ENCODE peak calls at places on chromosome 1, in ten cellular contexts. A, U, N, S, B, E, T, W, J and Y are unnamed samples.

GRCh38 chr1:203156280-203156679 is 19.3 kb downstream of the MYBPH start:
- DNase-seq in A (no peak), U (no peak), N (no peak), S (no peak), B (no peak), E (no peak), T (no peak), W (no peak), J (peak; percentile 37), Y (no peak)

GRCh38 chr1:33560680-33561079 is 88.2 kb downstream of the ZSCAN20 start:
- DNase-seq in A (no peak), U (no peak), N (no peak), S (peak; percentile 4), B (no peak), E (no peak), T (no peak), W (no peak), J (no peak), Y (no peak)

GRCh38 chr1:36802018-36802417 is 232.3 kb downstream of the GRIK3 start:
- DNase-seq in A (no peak), U (no peak), N (no peak), S (no peak), B (no peak), E (no peak), T (no peak), W (no peak), J (no peak), Y (no peak)

GRCh38 chr1:16143566-16144324 is 12.1 kb downstream of the EPHA2 start:
- DNase-seq in A (no peak), U (no peak), N (no peak), S (peak; percentile 74), B (no peak), E (no peak), T (no peak), W (no peak), J (peak; percentile 66), Y (no peak)

GRCh38 chr1:55724551-55725325 is 509.6 kb upstream of the USP24 start:
- DNase-seq in A (no peak), U (no peak), N (no peak), S (peak; percentile 89), B (no peak), E (no peak), T (no peak), W (no peak), J (no peak), Y (no peak)

GRCh38 chr1:201145132-201145531 is 9.1 kb downstream of the TMEM9 start:
- DNase-seq in A (no peak), U (no peak), N (no peak), S (no peak), B (no peak), E (no peak), T (no peak), W (no peak), J (no peak), Y (no peak)

GRCh38 chr1:44724408-44725308 is 6.3 kb downstream of the RNU5D-1 start:
- DNase-seq in A (no peak), U (no peak), N (no peak), S (no peak), B (no peak), E (no peak), T (no peak), W (no peak), J (no peak), Y (peak; percentile 81)

GRCh38 chr1:11692899-11693590 is 1.5 kb downstream of the DRAXIN start:
- DNase-seq in A (no peak), U (no peak), N (no peak), S (peak; percentile 90), B (peak; percentile 19), E (no peak), T (peak; percentile 55), W (peak; percentile 70), J (no peak), Y (peak; percentile 35)

GRCh38 chr1:90850181-90850924 is 133.3 kb upstream of the BARHL2 start:
- DNase-seq in A (no peak), U (no peak), N (no peak), S (peak; percentile 14), B (no peak), E (no peak), T (no peak), W (no peak), J (peak; percentile 39), Y (no peak)

GRCh38 chr1:78047131-78047530 is 1.4 kb downstream of the GIPC2 start:
- DNase-seq in A (no peak), U (no peak), N (no peak), S (no peak), B (no peak), E (no peak), T (no peak), W (no peak), J (peak; percentile 22), Y (no peak)

GRCh38 chr1:168535536-168535935 is 8.3 kb downstream of the XCL2 start:
- DNase-seq in A (no peak), U (peak; percentile 65), N (no peak), S (no peak), B (no peak), E (no peak), T (no peak), W (no peak), J (peak; percentile 19), Y (peak; percentile 38)

GRCh38 chr1:43460988-43461693 is 7.4 kb upstream of the HYI start:
- DNase-seq in A (no peak), U (no peak), N (no peak), S (no peak), B (no peak), E (no peak), T (no peak), W (no peak), J (no peak), Y (peak; percentile 29)

GRCh38 chr1:64935551-64936158 is 30.7 kb downstream of the JAK1 start:
- DNase-seq in A (no peak), U (no peak), N (no peak), S (no peak), B (no peak), E (no peak), T (no peak), W (no peak), J (no peak), Y (no peak)

GRCh38 chr1:40774266-40774998 is 9.2 kb upstream of the KCNQ4 start:
- DNase-seq in A (peak; percentile 58), U (peak; percentile 69), N (peak; percentile 69), S (peak; percentile 29), B (peak; percentile 53), E (peak; percentile 64), T (peak; percentile 75), W (no peak), J (peak; percentile 84), Y (no peak)

GRCh38 chr1:169526998-169527397 is 41.3 kb upstream of the SLC19A2 start:
- DNase-seq in A (no peak), U (no peak), N (no peak), S (no peak), B (no peak), E (no peak), T (no peak), W (no peak), J (no peak), Y (no peak)

GRCh38 chr1:112544753-112545152 is 36.0 kb downstream of the WNT2B start:
- DNase-seq in A (no peak), U (no peak), N (no peak), S (peak; percentile 80), B (no peak), E (no peak), T (no peak), W (no peak), J (no peak), Y (no peak)

GRCh38 chr1:43367026-43367903 is 546 bp downstream of the ELOVL1 start:
- DNase-seq in A (no peak), U (peak; percentile 39), N (no peak), S (no peak), B (no peak), E (peak; percentile 36), T (peak; percentile 42), W (no peak), J (peak; percentile 47), Y (no peak)